ENCODE peak calls at places on chromosome 14, in six cellular contexts. I is HepG2, J is GM12878, G is NB4, Z is A549, L is K562. Q is an unnamed sample.
A peak's percentile ranks its signal among the peaks of the same experiment; 100 is the strongest.

GRCh38 chr14:93764211-93764659 is 24.1 kb downstream of the PRIMA1 start:
- DNase-seq in I (no peak), J (no peak), G (no peak), Z (no peak), L (no peak), Q (no peak)

GRCh38 chr14:77615231-77616132 is 955 bp downstream of the SPTLC2 start:
- DNase-seq in I (no peak), J (no peak), G (peak; percentile 53), Z (no peak), L (peak; percentile 48), Q (peak; percentile 63)

GRCh38 chr14:20388159-20388558 is 25.1 kb downstream of the TEP1 start:
- DNase-seq in I (no peak), J (no peak), G (no peak), Z (no peak), L (no peak), Q (no peak)

GRCh38 chr14:77315115-77315944 is 5.4 kb downstream of the POMT2 start:
- DNase-seq in I (no peak), J (no peak), G (no peak), Z (no peak), L (no peak), Q (no peak)

GRCh38 chr14:24366664-24367505 is 1.1 kb upstream of the NFATC4 start:
- DNase-seq in I (peak; percentile 92), J (peak; percentile 34), G (peak; percentile 89), Z (peak; percentile 43), L (peak; percentile 77), Q (peak; percentile 87)

GRCh38 chr14:76761849-76762616 is 765 bp downstream of the VASH1 start:
- DNase-seq in I (no peak), J (no peak), G (no peak), Z (no peak), L (no peak), Q (no peak)

GRCh38 chr14:23434488-23435219 is 806 bp downstream of the MYH7 start:
- DNase-seq in I (no peak), J (no peak), G (no peak), Z (no peak), L (no peak), Q (no peak)

GRCh38 chr14:85554106-85554505 is 24.2 kb downstream of the FLRT2 start:
- DNase-seq in I (peak; percentile 21), J (no peak), G (no peak), Z (no peak), L (no peak), Q (no peak)

GRCh38 chr14:73800970-73801515 is 50.6 kb upstream of the PTGR2 start:
- DNase-seq in I (no peak), J (no peak), G (no peak), Z (no peak), L (no peak), Q (no peak)

GRCh38 chr14:35050652-35051051 is 4.6 kb downstream of the FAM177A1 start:
- DNase-seq in I (peak; percentile 87), J (no peak), G (no peak), Z (peak; percentile 37), L (peak; percentile 75), Q (peak; percentile 54)

GRCh38 chr14:40899435-40899834 is 707.2 kb upstream of the LRFN5 start:
- DNase-seq in I (no peak), J (no peak), G (no peak), Z (no peak), L (no peak), Q (no peak)

GRCh38 chr14:58353516-58354299 is 42.0 kb upstream of the TOMM20L start:
- DNase-seq in I (no peak), J (no peak), G (no peak), Z (no peak), L (no peak), Q (peak; percentile 31)

GRCh38 chr14:53608369-53608768 is 348.3 kb downstream of the BMP4 start:
- DNase-seq in I (no peak), J (no peak), G (no peak), Z (peak; percentile 73), L (no peak), Q (no peak)

GRCh38 chr14:105858676-105859025 is 332.3 kb downstream of the TMEM121 start:
- DNase-seq in I (no peak), J (no peak), G (peak; percentile 58), Z (no peak), L (no peak), Q (no peak)

GRCh38 chr14:20805485-20805884 is 2.8 kb upstream of the RNASE1 start:
- DNase-seq in I (no peak), J (no peak), G (no peak), Z (no peak), L (no peak), Q (no peak)

GRCh38 chr14:72906316-72906715 is 12.4 kb upstream of the DPF3 start:
- DNase-seq in I (no peak), J (no peak), G (no peak), Z (no peak), L (no peak), Q (no peak)

GRCh38 chr14:68412505-68413496 is 380.1 kb downstream of the ZFP36L1 start:
- DNase-seq in I (no peak), J (no peak), G (no peak), Z (peak; percentile 8), L (peak; percentile 38), Q (peak; percentile 17)

GRCh38 chr14:20904393-20905029 is 13.3 kb downstream of the RNASE3 start:
- DNase-seq in I (peak; percentile 16), J (no peak), G (peak; percentile 87), Z (no peak), L (peak; percentile 6), Q (no peak)

GRCh38 chr14:105499256-105500035 is 8.4 kb downstream of the TEDC1 start:
- DNase-seq in I (peak; percentile 91), J (no peak), G (no peak), Z (no peak), L (no peak), Q (no peak)

GRCh38 chr14:61749867-61750266 is 12.4 kb upstream of the SNAPC1 start:
- DNase-seq in I (peak; percentile 45), J (no peak), G (no peak), Z (peak; percentile 48), L (peak; percentile 43), Q (peak; percentile 48)

GRCh38 chr14:61751475-61751989 is 10.7 kb upstream of the SNAPC1 start:
- DNase-seq in I (no peak), J (no peak), G (no peak), Z (no peak), L (no peak), Q (no peak)

GRCh38 chr14:61749264-61749663 is 13.0 kb upstream of the SNAPC1 start:
- DNase-seq in I (no peak), J (no peak), G (no peak), Z (no peak), L (peak; percentile 31), Q (peak; percentile 39)

GRCh38 chr14:61752626-61753025 is 9.6 kb upstream of the SNAPC1 start:
- DNase-seq in I (no peak), J (peak; percentile 60), G (peak; percentile 48), Z (no peak), L (no peak), Q (peak; percentile 32)

GRCh38 chr14:61750708-61751474 is 11.3 kb upstream of the SNAPC1 start:
- DNase-seq in I (no peak), J (peak; percentile 83), G (peak; percentile 89), Z (peak; percentile 76), L (peak; percentile 88), Q (peak; percentile 82)
- TF ChIP-seq MYC in I (no peak), J (no peak), G (peak; percentile 63), Z (no peak), L (no peak), Q (no peak)

DNA sequence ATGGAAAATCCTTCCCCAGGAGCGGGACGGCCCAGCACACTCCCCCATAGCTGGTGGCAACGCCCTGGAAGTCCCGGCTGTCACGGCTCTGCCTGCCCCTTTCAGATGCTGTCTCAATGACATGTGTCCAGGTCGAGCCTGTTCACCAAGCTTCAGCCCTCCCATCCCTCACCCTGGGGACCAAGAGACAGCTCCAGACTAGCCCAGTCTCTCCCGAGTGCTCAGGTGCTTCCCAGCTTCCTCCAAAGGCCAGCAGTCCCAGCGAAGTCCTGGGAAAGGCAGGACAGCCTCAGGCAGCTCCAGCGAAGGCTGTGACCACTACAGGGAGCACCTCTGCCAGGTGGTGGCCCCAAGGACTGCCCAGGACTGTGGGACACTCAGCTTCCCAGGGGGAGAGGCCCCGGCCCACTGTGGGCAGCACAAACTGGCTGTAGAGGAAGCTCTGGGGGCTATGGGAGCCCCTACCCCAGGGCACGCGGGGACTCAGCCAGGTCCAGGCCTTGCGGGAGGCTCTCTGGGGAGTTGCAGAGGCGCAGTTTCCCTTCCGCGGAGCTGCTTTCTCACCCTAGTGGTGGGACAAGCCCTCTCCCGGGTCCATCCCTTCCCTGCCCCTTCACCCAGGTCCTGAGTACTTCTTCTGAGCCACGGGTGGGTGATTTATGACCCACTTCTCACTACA is 33.6 kb downstream of the TNFAIP2 start:
- DNase-seq in I (no peak), J (no peak), G (no peak), Z (no peak), L (no peak), Q (no peak)
- TF ChIP-seq MYC in I (no peak), J (no peak), G (no peak), Z (no peak), L (no peak), Q (no peak)

DNA sequence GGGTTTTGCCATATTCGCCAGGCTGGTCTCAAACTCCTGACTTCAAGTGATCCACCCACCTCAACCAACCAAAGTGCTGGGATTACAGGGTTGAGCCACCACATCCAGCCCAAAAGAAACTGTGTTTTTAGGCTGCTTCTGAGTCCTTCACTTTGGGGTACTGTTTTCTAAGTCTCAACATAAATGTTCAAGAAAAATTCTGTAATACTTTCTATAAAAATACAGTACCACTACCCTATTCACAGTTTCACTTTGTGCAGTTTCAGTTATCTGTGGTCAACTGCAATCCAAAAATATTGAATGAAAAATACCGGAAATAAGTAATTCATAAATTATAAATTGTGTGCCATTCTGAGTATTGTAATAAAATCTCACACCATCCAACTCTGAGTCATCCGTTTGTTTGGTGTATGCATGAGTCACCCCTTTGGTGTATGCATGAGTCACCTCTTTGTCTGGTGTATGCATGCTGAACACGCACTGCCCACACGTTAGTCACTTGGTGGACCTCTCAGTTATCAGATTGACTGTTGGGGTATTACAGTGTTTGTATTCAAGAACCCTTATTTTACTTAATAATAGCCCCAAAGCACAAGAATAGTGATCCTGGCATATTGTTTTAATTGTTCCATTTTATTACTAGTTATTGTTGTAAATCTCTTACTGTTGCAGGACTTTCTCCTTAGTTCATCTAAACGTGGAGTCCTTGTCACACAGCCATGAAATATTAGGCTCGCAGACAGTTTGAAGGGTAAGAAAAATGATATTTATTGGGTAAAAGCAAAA is 190.2 kb downstream of the FSCB start:
- DNase-seq in I (peak; percentile 58), J (no peak), G (peak; percentile 76), Z (peak; percentile 68), L (peak; percentile 58), Q (peak; percentile 47)
- TF ChIP-seq MYC in I (no peak), J (no peak), G (no peak), Z (no peak), L (no peak), Q (peak; percentile 12)

DNA sequence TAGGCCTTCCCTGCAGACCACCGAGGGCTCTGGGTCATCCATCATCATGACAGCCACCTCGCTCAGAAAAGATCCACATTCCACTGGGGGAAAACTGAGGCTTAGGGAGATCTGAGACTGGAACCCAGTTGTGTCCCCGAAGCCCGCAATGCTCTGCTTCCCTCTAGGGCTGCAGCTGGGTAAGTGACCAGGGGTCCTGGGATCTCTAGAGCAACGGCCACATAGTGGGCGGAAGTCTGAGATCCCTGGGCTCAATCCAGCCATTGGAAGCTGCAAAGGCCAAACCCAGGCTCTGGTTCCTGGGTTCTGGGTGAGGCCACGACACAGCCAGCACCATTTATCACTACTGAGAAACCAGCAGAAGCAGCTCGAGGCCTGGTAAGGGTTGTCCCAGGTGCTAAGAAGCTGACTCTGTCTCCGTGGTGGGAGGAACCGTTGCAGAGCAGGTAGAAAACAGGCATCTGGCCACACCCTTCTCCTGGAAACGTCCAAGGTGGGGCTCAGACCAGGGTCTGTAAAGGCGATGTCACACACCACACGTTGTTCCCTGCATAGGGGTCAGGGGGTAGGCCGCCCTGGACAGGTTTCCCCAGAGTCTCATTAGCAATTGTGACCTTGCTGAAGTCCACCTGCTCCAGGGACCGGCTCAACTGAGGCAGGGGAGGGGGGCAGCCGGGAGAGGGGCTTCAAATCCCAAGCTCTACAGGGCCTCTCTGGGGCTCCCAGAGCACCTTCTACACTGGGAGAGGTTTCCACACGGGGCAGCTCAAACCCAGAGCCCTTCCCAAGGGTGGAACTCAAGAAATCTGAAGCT is 38.6 kb downstream of the BCL11B start:
- DNase-seq in I (no peak), J (no peak), G (no peak), Z (no peak), L (no peak), Q (no peak)
- TF ChIP-seq MYC in I (no peak), J (no peak), G (no peak), Z (no peak), L (no peak), Q (no peak)

Q was measured in endothelial cell of umbilical vein.